ENCODE peak calls at places on chromosome 21, in eight cellular contexts. Y is psoas muscle; N is hepatocyte; L is GM10248; M is colonic mucosa; P is CD8-positive, alpha-beta T cell; B is breast epithelium; K is WTC11. T is an unnamed sample.

GRCh38 chr21:41605178-41605933 is 97.4 kb upstream of the TMPRSS2 start:
- DNase-seq in Y (no peak), N (peak; percentile 48), L (no peak), M (no peak), P (no peak), B (peak; percentile 50), K (no peak), T (no peak)

GRCh38 chr21:46213620-46214286 is 14.8 kb downstream of the LSS start:
- DNase-seq in Y (no peak), N (no peak), L (no peak), M (no peak), P (no peak), B (peak; percentile 48), K (peak; percentile 5), T (no peak)

GRCh38 chr21:42746593-42747266 is 93.3 kb downstream of the PDE9A start:
- DNase-seq in Y (no peak), N (no peak), L (no peak), M (no peak), P (peak; percentile 64), B (no peak), K (no peak), T (no peak)

GRCh38 chr21:34724857-34725195 is 56.0 kb downstream of the CLIC6 start:
- DNase-seq in Y (no peak), N (no peak), L (no peak), M (no peak), P (no peak), B (no peak), K (no peak), T (no peak)

GRCh38 chr21:15752763-15753407 is 23.1 kb downstream of the USP25 start:
- DNase-seq in Y (no peak), N (no peak), L (no peak), M (no peak), P (no peak), B (no peak), K (peak; percentile 85), T (no peak)

GRCh38 chr21:42386034-42386591 is 9.7 kb downstream of the TMPRSS3 start:
- DNase-seq in Y (no peak), N (no peak), L (no peak), M (peak; percentile 71), P (no peak), B (no peak), K (no peak), T (no peak)

GRCh38 chr21:32653326-32653901 is 41.2 kb upstream of the CFAP298 start:
- DNase-seq in Y (no peak), N (peak; percentile 43), L (peak; percentile 55), M (no peak), P (no peak), B (no peak), K (peak; percentile 40), T (peak; percentile 64)

GRCh38 chr21:15297829-15298228 is 233.0 kb upstream of the NRIP1 start:
- DNase-seq in Y (no peak), N (no peak), L (no peak), M (no peak), P (no peak), B (no peak), K (no peak), T (no peak)

GRCh38 chr21:32819702-32820101 is 48.1 kb upstream of the PAXBP1 start:
- DNase-seq in Y (peak; percentile 34), N (peak; percentile 25), L (no peak), M (no peak), P (no peak), B (no peak), K (no peak), T (no peak)

GRCh38 chr21:37413553-37414291 is 47.1 kb downstream of the DYRK1A start:
- DNase-seq in Y (no peak), N (no peak), L (no peak), M (no peak), P (no peak), B (no peak), K (no peak), T (no peak)

GRCh38 chr21:43193651-43194302 is 25.0 kb downstream of the CRYAA start:
- DNase-seq in Y (peak; percentile 54), N (peak; percentile 60), L (no peak), M (peak; percentile 13), P (no peak), B (peak; percentile 57), K (peak; percentile 17), T (no peak)

GRCh38 chr21:21074305-21074704 is 76.1 kb downstream of the NCAM2 start:
- DNase-seq in Y (no peak), N (no peak), L (no peak), M (no peak), P (no peak), B (no peak), K (no peak), T (no peak)

GRCh38 chr21:17196619-17197018 is 316.2 kb upstream of the CXADR start:
- DNase-seq in Y (no peak), N (peak; percentile 15), L (no peak), M (no peak), P (no peak), B (no peak), K (no peak), T (no peak)

GRCh38 chr21:41228958-41229357 is 61.0 kb downstream of the BACE2 start:
- DNase-seq in Y (no peak), N (no peak), L (no peak), M (no peak), P (no peak), B (no peak), K (no peak), T (no peak)

GRCh38 chr21:37369307-37369854 is 2.8 kb downstream of the DYRK1A start:
- DNase-seq in Y (no peak), N (no peak), L (no peak), M (no peak), P (no peak), B (no peak), K (no peak), T (no peak)

GRCh38 chr21:15437873-15438272 is 291.9 kb upstream of the USP25 start:
- DNase-seq in Y (no peak), N (no peak), L (peak; percentile 13), M (no peak), P (no peak), B (no peak), K (no peak), T (peak; percentile 21)

GRCh38 chr21:33682992-33683627 is 40.8 kb downstream of the ITSN1 start:
- DNase-seq in Y (no peak), N (peak; percentile 63), L (no peak), M (no peak), P (no peak), B (no peak), K (no peak), T (no peak)

GRCh38 chr21:15894596-15894995 is 164.8 kb downstream of the USP25 start:
- DNase-seq in Y (no peak), N (no peak), L (no peak), M (no peak), P (no peak), B (no peak), K (no peak), T (no peak)

GRCh38 chr21:34639882-34640788 is 25.2 kb upstream of the RCAN1 start:
- DNase-seq in Y (no peak), N (no peak), L (peak; percentile 44), M (no peak), P (no peak), B (no peak), K (no peak), T (peak; percentile 49)

GRCh38 chr21:33199516-33200217 is 30.1 kb upstream of the IFNAR2 start:
- DNase-seq in Y (peak; percentile 43), N (peak; percentile 95), L (peak; percentile 73), M (peak; percentile 90), P (peak; percentile 82), B (no peak), K (peak; percentile 56), T (peak; percentile 75)

GRCh38 chr21:38696617-38697016 is 109.1 kb upstream of the ETS2 start:
- DNase-seq in Y (no peak), N (no peak), L (no peak), M (no peak), P (no peak), B (no peak), K (peak; percentile 16), T (no peak)
- TF ChIP-seq CTCF in Y (no peak), N (no peak), L (no peak), M (no peak), P (no peak), B (no peak), K (no peak), T (no peak)

DNA sequence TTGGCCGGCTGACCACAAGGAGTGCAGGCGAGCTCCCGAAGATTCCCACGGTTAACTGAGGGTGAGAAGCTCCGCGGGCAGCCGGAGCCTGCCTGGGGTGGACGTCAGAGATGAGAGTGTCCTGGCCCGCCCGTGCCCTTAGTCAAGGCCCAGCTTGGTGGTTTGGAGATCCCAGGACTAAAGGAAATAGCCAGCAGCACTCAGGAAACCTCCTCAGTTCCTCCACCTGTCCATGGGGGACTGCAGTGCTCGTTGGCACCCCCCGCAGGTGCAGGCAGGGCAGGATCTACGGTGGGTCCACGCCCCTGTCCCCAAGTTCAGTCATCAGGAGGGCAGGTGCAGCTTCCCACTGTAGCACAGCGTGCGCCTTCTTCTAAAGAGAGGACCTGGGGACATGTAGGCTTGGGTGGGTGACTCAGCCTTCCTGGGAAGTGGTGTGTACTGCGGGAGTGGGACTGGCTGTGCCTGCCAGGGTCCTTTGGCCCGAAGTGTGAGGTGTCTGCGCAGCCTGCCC is 32.5 kb downstream of the SLX9 start:
- DNase-seq in Y (no peak), N (no peak), L (no peak), M (no peak), P (no peak), B (no peak), K (peak; percentile 45), T (no peak)
- TF ChIP-seq CTCF in Y (no peak), N (no peak), L (no peak), M (no peak), P (no peak), B (no peak), K (no peak), T (no peak)

GRCh38 chr21:35857082-35857481 is 203.2 kb downstream of the SETD4 start:
- DNase-seq in Y (no peak), N (peak; percentile 16), L (no peak), M (no peak), P (no peak), B (no peak), K (no peak), T (no peak)
- TF ChIP-seq CTCF in Y (no peak), N (no peak), L (no peak), M (no peak), P (no peak), B (no peak), K (no peak), T (no peak)

DNA sequence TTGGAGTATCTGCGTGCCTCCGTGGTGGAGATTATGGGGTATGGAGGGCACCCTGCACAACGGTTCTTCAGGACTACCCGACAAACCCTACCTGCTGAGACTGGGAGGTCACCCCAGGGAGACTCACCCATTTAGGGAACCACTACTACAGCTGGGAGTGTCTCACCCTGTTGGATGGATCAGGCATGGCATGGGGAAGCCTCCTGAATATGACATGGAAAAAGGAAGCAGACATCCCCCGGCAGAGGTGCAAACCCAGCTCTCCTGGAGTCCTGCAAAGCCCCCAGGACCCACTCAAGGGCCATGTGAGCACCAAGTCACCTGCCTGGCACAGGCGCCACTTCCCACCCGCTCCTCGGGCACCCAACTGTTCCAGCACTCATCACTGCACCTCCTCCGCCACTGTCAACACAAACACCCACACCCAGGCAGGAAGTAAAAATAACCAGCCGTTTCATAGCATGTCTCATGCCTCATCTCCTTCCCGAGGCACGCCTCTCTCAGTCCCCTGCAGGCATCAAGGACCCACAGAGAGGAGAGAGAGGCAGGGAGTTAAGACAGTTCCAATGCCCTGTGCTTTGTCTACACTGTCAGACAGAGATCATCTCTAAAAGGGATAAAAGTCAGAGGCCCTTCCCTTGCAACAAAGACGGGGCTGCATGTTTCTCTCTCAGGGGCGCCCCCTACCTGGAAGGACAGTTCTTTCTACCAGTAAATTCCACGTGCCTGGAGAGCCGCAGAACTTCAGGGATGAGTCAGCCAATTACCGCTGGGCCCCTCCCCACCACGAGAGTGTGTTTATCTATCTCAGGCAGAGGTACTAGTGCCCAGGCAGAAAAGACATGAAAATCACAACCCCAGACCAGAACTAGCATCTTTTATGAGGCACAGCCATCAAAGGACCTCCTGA is 150.1 kb upstream of the SOD1 start:
- DNase-seq in Y (no peak), N (peak; percentile 57), L (peak; percentile 34), M (peak; percentile 47), P (peak; percentile 71), B (peak; percentile 54), K (peak; percentile 82), T (peak; percentile 45)
- TF ChIP-seq CTCF in Y (no peak), N (peak; percentile 23), L (peak; percentile 29), M (no peak), P (peak; percentile 36), B (peak; percentile 8), K (peak; percentile 42), T (no peak)